ENCODE peak calls at places on chromosomes 2 and 18, in four cellular contexts. One of them, this sample, is unnamed.

GRCh38 chr18:6207119-6207518 is 207.6 kb downstream of the L3MBTL4 start:
- DNase-seq in pons: no peak
- DNase-seq in LoVo: no peak
- DNase-seq in cardiac muscle cell: no peak
- DNase-seq in this sample: no peak

GRCh38 chr18:74082476-74083070 is 65.1 kb downstream of the FBXO15 start:
- DNase-seq in pons: peak
- DNase-seq in LoVo: peak
- DNase-seq in cardiac muscle cell: peak
- DNase-seq in this sample: no peak

GRCh38 chr18:7945882-7946281 is 378.8 kb downstream of the PTPRM start:
- DNase-seq in pons: no peak
- DNase-seq in LoVo: peak
- DNase-seq in cardiac muscle cell: peak
- DNase-seq in this sample: no peak

GRCh38 chr2:167144179-167144898 is 256.1 kb downstream of the XIRP2 start:
- DNase-seq in pons: no peak
- DNase-seq in LoVo: no peak
- DNase-seq in cardiac muscle cell: peak
- DNase-seq in this sample: no peak

GRCh38 chr18:55275042-55275897 is 312.7 kb downstream of the TCF4 start:
- DNase-seq in pons: peak
- DNase-seq in LoVo: peak
- DNase-seq in cardiac muscle cell: peak
- DNase-seq in this sample: no peak

GRCh38 chr2:159551811-159552210 is 64.5 kb downstream of the BAZ2B start:
- DNase-seq in pons: no peak
- DNase-seq in LoVo: no peak
- DNase-seq in cardiac muscle cell: no peak
- DNase-seq in this sample: no peak

GRCh38 chr2:37928377-37928776 is 3.3 kb downstream of the RMDN2 start:
- DNase-seq in pons: no peak
- DNase-seq in LoVo: no peak
- DNase-seq in cardiac muscle cell: no peak
- DNase-seq in this sample: no peak

GRCh38 chr2:221389421-221389820 is 182.7 kb downstream of the EPHA4 start:
- DNase-seq in pons: no peak
- DNase-seq in LoVo: no peak
- DNase-seq in cardiac muscle cell: no peak
- DNase-seq in this sample: no peak

GRCh38 chr2:190646780-190647626 is 1.9 kb upstream of the NAB1 start:
- DNase-seq in pons: peak
- DNase-seq in LoVo: no peak
- DNase-seq in cardiac muscle cell: peak
- DNase-seq in this sample: no peak

GRCh38 chr2:138485019-138485418 is 16.6 kb upstream of the SPOPL start:
- DNase-seq in pons: no peak
- DNase-seq in LoVo: no peak
- DNase-seq in cardiac muscle cell: no peak
- DNase-seq in this sample: no peak

GRCh38 chr2:49643149-49643548 is 488.8 kb upstream of the FSHR start:
- DNase-seq in pons: no peak
- DNase-seq in LoVo: no peak
- DNase-seq in cardiac muscle cell: no peak
- DNase-seq in this sample: no peak

GRCh38 chr2:71690876-71691275 is 237.5 kb downstream of the DYSF start:
- DNase-seq in pons: no peak
- DNase-seq in LoVo: no peak
- DNase-seq in cardiac muscle cell: no peak
- DNase-seq in this sample: no peak

GRCh38 chr2:201777043-201777442 is 3.7 kb downstream of the ALS2 start:
- DNase-seq in pons: no peak
- DNase-seq in LoVo: no peak
- DNase-seq in cardiac muscle cell: no peak
- DNase-seq in this sample: no peak